ENCODE peak calls at places on chromosomes 12 and 14, in eight cellular contexts. S is gastrocnemius medialis; G is stimulated activated CD4-positive, alpha-beta T cell treated with anti-CD3 and anti-CD28 coated beads, TNF-alpha, amount 100 ng/mL, for 1 hour; I is heart right ventricle; R is progenitor cell of endocrine pancreas; K is EL; U is cerebellar cortex; E is hippocampal formation. O is an unnamed sample.
A peak's percentile ranks its signal among the peaks of the same experiment; 100 is the strongest.

GRCh38 chr12:54984602-54985376 is at the start of gene TESPA1:
- DNase-seq in S (peak; percentile 23), G (peak; percentile 67), I (peak; percentile 59), R (no peak), K (no peak), U (no peak), E (no peak), O (peak; percentile 65)

GRCh38 chr14:104596451-104596918 is 8.1 kb downstream of the TMEM179 start:
- DNase-seq in S (no peak), G (no peak), I (no peak), R (no peak), K (no peak), U (no peak), E (no peak), O (no peak)

GRCh38 chr14:54804720-54805060 is 97.9 kb downstream of the GCH1 start:
- DNase-seq in S (no peak), G (no peak), I (no peak), R (no peak), K (no peak), U (no peak), E (no peak), O (no peak)

GRCh38 chr12:49942921-49943662 is 7.4 kb upstream of the AQP2 start:
- DNase-seq in S (no peak), G (no peak), I (no peak), R (no peak), K (no peak), U (no peak), E (no peak), O (no peak)

GRCh38 chr14:73634333-73634833 is 10.4 kb upstream of the DNAL1 start:
- DNase-seq in S (peak; percentile 7), G (no peak), I (peak; percentile 22), R (peak; percentile 48), K (no peak), U (peak; percentile 64), E (peak; percentile 15), O (peak; percentile 43)

GRCh38 chr12:124236651-124237050 is 58.2 kb upstream of the RFLNA start:
- DNase-seq in S (no peak), G (no peak), I (no peak), R (no peak), K (peak; percentile 92), U (no peak), E (no peak), O (no peak)

GRCh38 chr14:67999693-68000384 is 180.3 kb downstream of the RAD51B start:
- DNase-seq in S (no peak), G (no peak), I (no peak), R (no peak), K (peak; percentile 91), U (no peak), E (no peak), O (no peak)

GRCh38 chr12:57173089-57173488 is 25.7 kb upstream of the LRP1-AS start:
- DNase-seq in S (no peak), G (no peak), I (no peak), R (no peak), K (peak; percentile 23), U (no peak), E (no peak), O (no peak)

GRCh38 chr12:106919910-106920544 is 35.7 kb upstream of the TMEM263 start:
- DNase-seq in S (no peak), G (no peak), I (peak; percentile 14), R (no peak), K (peak; percentile 46), U (peak; percentile 71), E (no peak), O (peak; percentile 68)

GRCh38 chr14:78512021-78512420 is 341.8 kb downstream of the NRXN3 start:
- DNase-seq in S (no peak), G (no peak), I (no peak), R (no peak), K (no peak), U (no peak), E (no peak), O (no peak)

GRCh38 chr12:105089817-105090216 is 5.6 kb upstream of the ALDH1L2 start:
- DNase-seq in S (no peak), G (no peak), I (no peak), R (no peak), K (no peak), U (no peak), E (no peak), O (no peak)

GRCh38 chr14:103339561-103339960 is 5.5 kb downstream of the EIF5 start:
- DNase-seq in S (no peak), G (no peak), I (no peak), R (no peak), K (no peak), U (no peak), E (no peak), O (no peak)

GRCh38 chr12:31583878-31584277 is 7.1 kb downstream of the DENND5B start:
- DNase-seq in S (no peak), G (no peak), I (no peak), R (no peak), K (no peak), U (no peak), E (no peak), O (no peak)

GRCh38 chr12:122834921-122835692 is at the start of gene HIP1R:
- DNase-seq in S (no peak), G (peak; percentile 26), I (no peak), R (peak; percentile 36), K (peak; percentile 13), U (no peak), E (peak; percentile 38), O (peak; percentile 63)

GRCh38 chr14:63650336-63650952 is 8.8 kb upstream of the WDR89 start:
- DNase-seq in S (no peak), G (peak; percentile 19), I (no peak), R (no peak), K (no peak), U (no peak), E (no peak), O (peak; percentile 40)

GRCh38 chr14:103085106-103086091 is 1.4 kb downstream of the LBHD2 start:
- DNase-seq in S (no peak), G (no peak), I (no peak), R (no peak), K (no peak), U (no peak), E (no peak), O (no peak)

GRCh38 chr12:91222746-91223145 is 40.1 kb upstream of the DCN start:
- DNase-seq in S (no peak), G (no peak), I (no peak), R (no peak), K (peak; percentile 56), U (no peak), E (no peak), O (no peak)